ENCODE peak calls at places on chromosome X, in four cellular contexts. V is aorta, X is frontal cortex, F is memory B cell. N is an unnamed sample.

GRCh38 chrX:86348669-86349068 is 200.4 kb downstream of the DACH2 start:
- DNase-seq in V (no peak), X (no peak), F (no peak), N (no peak)

GRCh38 chrX:111376486-111376885 is 35.5 kb downstream of the DCX start:
- DNase-seq in V (no peak), X (no peak), F (no peak), N (no peak)

GRCh38 chrX:10648608-10649007 is 28.2 kb upstream of the MID1 start:
- DNase-seq in V (no peak), X (no peak), F (no peak), N (no peak)

GRCh38 chrX:115372026-115372610 is 82.6 kb downstream of the LUZP4 start:
- DNase-seq in V (no peak), X (no peak), F (no peak), N (no peak)

GRCh38 chrX:77785400-77785745 is 643 bp downstream of the ATRX start:
- DNase-seq in V (no peak), X (no peak), F (no peak), N (no peak)

GRCh38 chrX:23118890-23119527 is 119.2 kb downstream of the DDX53 start:
- DNase-seq in V (no peak), X (no peak), F (no peak), N (no peak)

GRCh38 chrX:30060718-30061117 is 154.6 kb upstream of the MAGEB2 start:
- DNase-seq in V (no peak), X (no peak), F (no peak), N (peak)

GRCh38 chrX:10052906-10053625 is 85.9 kb downstream of the CLDN34 start:
- DNase-seq in V (peak), X (peak), F (no peak), N (no peak)

GRCh38 chrX:136147320-136147901 is at the start of gene FHL1:
- DNase-seq in V (peak), X (peak), F (peak), N (no peak)

GRCh38 chrX:46978341-46979291 is 66.4 kb downstream of the JADE3 start:
- DNase-seq in V (peak), X (no peak), F (peak), N (peak)

GRCh38 chrX:28651186-28651585 is 63.9 kb downstream of the IL1RAPL1 start:
- DNase-seq in V (no peak), X (no peak), F (no peak), N (no peak)

GRCh38 chrX:111917591-111917990 is 41.6 kb downstream of the TRPC5OS start:
- DNase-seq in V (no peak), X (no peak), F (no peak), N (no peak)

GRCh38 chrX:48956728-48957414 is 536 bp downstream of the OTUD5 start:
- DNase-seq in V (peak), X (no peak), F (peak), N (no peak)

GRCh38 chrX:110383414-110383813 is 24.8 kb downstream of the RTL9 start:
- DNase-seq in V (no peak), X (no peak), F (no peak), N (no peak)

GRCh38 chrX:8726031-8726652 is 5.8 kb downstream of the ANOS1 start:
- DNase-seq in V (no peak), X (no peak), F (no peak), N (no peak)

GRCh38 chrX:15985937-15986336 is 131.3 kb upstream of the AP1S2 start:
- DNase-seq in V (no peak), X (no peak), F (no peak), N (no peak)

GRCh38 chrX:85244411-85245210 is 820 bp downstream of the ZNF711 start:
- DNase-seq in V (peak), X (no peak), F (no peak), N (no peak)

GRCh38 chrX:63855896-63856295 is 70.9 kb upstream of the ARHGEF9 start:
- DNase-seq in V (no peak), X (no peak), F (no peak), N (no peak)

GRCh38 chrX:3664921-3665320 is 48.5 kb downstream of the PRKX start:
- DNase-seq in V (no peak), X (no peak), F (no peak), N (no peak)

GRCh38 chrX:63186137-63186536 is 165.0 kb downstream of the SPIN4 start:
- DNase-seq in V (peak), X (no peak), F (no peak), N (no peak)

GRCh38 chrX:19388064-19388679 is 44.4 kb downstream of the PDHA1 start:
- DNase-seq in V (no peak), X (no peak), F (no peak), N (no peak)

GRCh38 chrX:130005408-130005807 is 23.0 kb downstream of the BCORL1 start:
- DNase-seq in V (peak), X (no peak), F (no peak), N (no peak)

GRCh38 chrX:46326161-46326560 is 219.1 kb downstream of the ZNF674 start:
- DNase-seq in V (no peak), X (no peak), F (no peak), N (no peak)

GRCh38 chrX:30930679-30931078 is 41.6 kb upstream of the TAB3 start:
- DNase-seq in V (no peak), X (no peak), F (no peak), N (no peak)

GRCh38 chrX:44155126-44155525 is 181.9 kb upstream of the NDP start:
- DNase-seq in V (no peak), X (no peak), F (no peak), N (no peak)

GRCh38 chrX:77432998-77433397 is 14.2 kb upstream of the FGF16 start:
- DNase-seq in V (no peak), X (no peak), F (no peak), N (no peak)

GRCh38 chrX:125205918-125206665 is 113.6 kb upstream of the TEX13C start:
- DNase-seq in V (no peak), X (no peak), F (no peak), N (no peak)

GRCh38 chrX:122572461-122572860 is 611.6 kb upstream of the GRIA3 start:
- DNase-seq in V (no peak), X (no peak), F (no peak), N (no peak)

GRCh38 chrX:47185241-47185640 is 8.4 kb upstream of the UBA1 start:
- DNase-seq in V (peak), X (no peak), F (no peak), N (no peak)

GRCh38 chrX:119790977-119791436 is 423 bp downstream of the RPL39 start:
- DNase-seq in V (peak), X (no peak), F (no peak), N (peak)

GRCh38 chrX:65750674-65751469 is 83.4 kb downstream of the MSN start:
- DNase-seq in V (no peak), X (no peak), F (no peak), N (peak)

GRCh38 chrX:16042980-16043379 is 80.4 kb upstream of the GRPR start:
- DNase-seq in V (no peak), X (no peak), F (no peak), N (no peak)

GRCh38 chrX:154381271-154381670 is 2.2 kb downstream of the EMD start:
- DNase-seq in V (no peak), X (no peak), F (no peak), N (no peak)

GRCh38 chrX:13752646-13753045 is 18.1 kb downstream of the OFD1 start:
- DNase-seq in V (no peak), X (no peak), F (no peak), N (no peak)